ENCODE peak calls at places on chromosomes 3 and 15, in seven cellular contexts. V is brain microvascular endothelial cell, X is HCT116, E is kidney epithelial cell, Z is upper lobe of right lung, Q is H1, K is SJCRH30. P is an unnamed sample.

GRCh38 chr3:187291001-187291511 is 481 bp downstream of the MASP1 start:
- DNase-seq in K (no peak), V (peak), Z (no peak), E (no peak), Q (no peak), X (no peak), P (no peak)

GRCh38 chr3:11464356-11464755 is 179.4 kb downstream of the VGLL4 start:
- DNase-seq in Q (no peak), K (no peak), V (no peak), X (no peak), E (no peak), Z (no peak), P (no peak)

GRCh38 chr15:63553388-63553791 is 43.8 kb upstream of the FBXL22 start:
- DNase-seq in V (peak), X (no peak), K (peak), Z (no peak), Q (no peak), E (peak), P (no peak)

GRCh38 chr15:66862878-66863335 is 160.9 kb downstream of the SMAD6 start:
- DNase-seq in Z (peak), Q (peak), V (peak), X (peak), K (peak), E (peak), P (peak)

GRCh38 chr15:63380828-63381282 is 791 bp downstream of the CA12 start:
- DNase-seq in E (no peak), K (no peak), V (no peak), Q (no peak), Z (no peak), X (no peak), P (no peak)

GRCh38 chr15:48440084-48440483 is 108.9 kb downstream of the DUT start:
- DNase-seq in V (no peak), Z (no peak), X (no peak), K (no peak), E (no peak), Q (no peak), P (no peak)

GRCh38 chr3:195555110-195555509 is 12.0 kb upstream of the PPP1R2 start:
- DNase-seq in X (no peak), Z (no peak), Q (no peak), V (no peak), E (no peak), K (no peak), P (no peak)

GRCh38 chr3:50304601-50305000 is 1.2 kb upstream of the HYAL1 start:
- DNase-seq in V (no peak), Q (no peak), Z (no peak), K (no peak), E (no peak), X (no peak), P (no peak)

GRCh38 chr15:79049416-79049815 is 41.2 kb downstream of the RASGRF1 start:
- DNase-seq in X (no peak), K (no peak), Z (no peak), Q (no peak), E (no peak), V (no peak), P (no peak)

GRCh38 chr3:17075907-17076306 is 191.2 kb downstream of the PLCL2 start:
- DNase-seq in Z (no peak), X (no peak), K (no peak), Q (no peak), V (no peak), E (no peak), P (no peak)

GRCh38 chr15:51672913-51673857 is 8.1 kb upstream of the SCG3 start:
- DNase-seq in X (no peak), Q (no peak), V (no peak), K (no peak), Z (no peak), E (no peak), P (no peak)

GRCh38 chr15:65862682-65863081 is 6.6 kb upstream of the RAB11A start:
- DNase-seq in E (no peak), Z (no peak), X (peak), Q (peak), K (peak), V (peak), P (no peak)

GRCh38 chr3:72123908-72124441 is 339.0 kb upstream of the PROK2 start:
- DNase-seq in Q (no peak), X (peak), K (no peak), Z (no peak), E (peak), V (peak), P (peak)

GRCh38 chr3:51946796-51947195 is 4.6 kb downstream of the PARP3 start:
- DNase-seq in X (no peak), E (no peak), V (no peak), K (no peak), Q (no peak), Z (peak), P (no peak)

GRCh38 chr3:23448998-23449537 is 245.9 kb downstream of the UBE2E2 start:
- DNase-seq in Q (no peak), K (no peak), E (no peak), Z (no peak), X (no peak), V (no peak), P (no peak)

GRCh38 chr3:9870978-9871377 is 9.1 kb downstream of the CIDEC start:
- DNase-seq in V (peak), Q (no peak), K (no peak), E (no peak), Z (no peak), X (no peak), P (no peak)

GRCh38 chr15:69149803-69150202 is 10.6 kb upstream of the GLCE start:
- DNase-seq in E (no peak), Q (no peak), Z (no peak), K (no peak), X (no peak), V (no peak), P (no peak)

GRCh38 chr15:101458908-101459578 is 30.5 kb downstream of the PCSK6 start:
- DNase-seq in Q (no peak), Z (no peak), E (no peak), K (no peak), V (no peak), X (no peak), P (no peak)

GRCh38 chr3:115693868-115694267 is 70.6 kb downstream of the GAP43 start:
- DNase-seq in K (no peak), E (no peak), Q (no peak), V (no peak), X (no peak), Z (no peak), P (no peak)

GRCh38 chr15:74885461-74885860 is 4.4 kb upstream of the MPI start:
- DNase-seq in V (no peak), K (no peak), Q (no peak), X (no peak), Z (no peak), E (no peak), P (no peak)

GRCh38 chr3:46717447-46718231 is at the start of gene PRSS50:
- DNase-seq in V (no peak), Q (no peak), X (no peak), K (no peak), E (no peak), Z (peak), P (peak)

GRCh38 chr15:74933573-74933972 is 4.3 kb downstream of the COX5A start:
- DNase-seq in X (no peak), Z (no peak), Q (no peak), K (no peak), E (no peak), V (no peak), P (no peak)

GRCh38 chr3:29282431-29283296 is 1.8 kb downstream of the RBMS3 start:
- DNase-seq in X (no peak), Q (no peak), V (peak), E (no peak), Z (no peak), K (peak), P (no peak)

GRCh38 chr3:68878322-68878721 is 54.0 kb downstream of the TAFA4 start:
- DNase-seq in E (peak), X (no peak), Q (no peak), Z (no peak), K (no peak), V (peak), P (no peak)

GRCh38 chr3:66312039-66312438 is 91.2 kb downstream of the SLC25A26 start:
- DNase-seq in Z (no peak), X (no peak), E (no peak), V (no peak), Q (no peak), K (no peak), P (no peak)

GRCh38 chr15:50751394-50751793 is 14.1 kb downstream of the SPPL2A start:
- DNase-seq in K (no peak), V (no peak), E (no peak), Z (no peak), Q (no peak), X (no peak), P (no peak)

GRCh38 chr3:81749285-81749684 is 12.2 kb downstream of the GBE1 start:
- DNase-seq in K (no peak), E (no peak), V (peak), Q (no peak), X (no peak), Z (no peak), P (no peak)

GRCh38 chr3:29696311-29696710 is 415.4 kb downstream of the RBMS3 start:
- DNase-seq in E (no peak), X (no peak), Q (no peak), K (no peak), Z (no peak), V (no peak), P (no peak)

GRCh38 chr15:33098082-33099058 is 96.1 kb downstream of the FMN1 start:
- DNase-seq in E (peak), Q (no peak), K (peak), X (no peak), V (peak), Z (no peak), P (no peak)

GRCh38 chr3:32930161-32930560 is 21.3 kb upstream of the CCR4 start:
- DNase-seq in X (no peak), E (no peak), Q (no peak), Z (no peak), K (no peak), V (no peak), P (no peak)
- H3K4me3 ChIP-seq in X (no peak), E (no peak), Q (no peak), Z (no peak), K (no peak), V (no peak), P (no peak)

GRCh38 chr15:92914103-92914499 is 14.0 kb downstream of the CHD2 start:
- DNase-seq in K (no peak), Z (no peak), X (no peak), Q (no peak), V (no peak), E (no peak), P (no peak)
- H3K4me3 ChIP-seq in K (no peak), Z (peak), X (no peak), Q (no peak), V (no peak), E (no peak), P (no peak)

GRCh38 chr3:141413387-141414140 is 45.3 kb downstream of the ZBTB38 start:
- DNase-seq in K (no peak), Z (no peak), Q (no peak), X (no peak), E (no peak), V (no peak), P (no peak)
- H3K4me3 ChIP-seq in K (no peak), Z (peak), Q (no peak), X (no peak), E (no peak), V (no peak), P (peak)

GRCh38 chr15:57591237-57591821 is 375 bp upstream of the MYZAP start:
- DNase-seq in V (no peak), K (peak), Z (no peak), X (no peak), E (no peak), Q (no peak), P (no peak)

GRCh38 chr15:57592426-57592825 is 722 bp downstream of the MYZAP start:
- DNase-seq in Z (no peak), X (no peak), Q (no peak), V (no peak), K (no peak), E (no peak), P (no peak)

GRCh38 chr15:57589276-57590073 is 2.2 kb upstream of the MYZAP start:
- DNase-seq in X (no peak), E (no peak), Q (no peak), V (no peak), Z (no peak), K (peak), P (no peak)

GRCh38 chr15:57592836-57593420 is 1.2 kb downstream of the MYZAP start:
- DNase-seq in E (no peak), V (no peak), Z (no peak), X (no peak), Q (no peak), K (no peak), P (no peak)

GRCh38 chr15:57591822-57592367 is at the start of gene MYZAP:
- DNase-seq in Z (peak), X (no peak), K (peak), E (no peak), V (no peak), Q (no peak), P (no peak)
- H3K4me3 ChIP-seq in Z (peak), X (peak), K (peak), E (peak), V (peak), Q (peak), P (peak)

GRCh38 chr15:38635170-38635569 is 70.6 kb upstream of the RASGRP1 start:
- DNase-seq in K (no peak), E (no peak), Z (no peak), Q (no peak), V (no peak), X (no peak), P (no peak)
- H3K4me3 ChIP-seq in K (no peak), E (no peak), Z (no peak), Q (no peak), V (no peak), X (no peak), P (no peak)

GRCh38 chr3:129344540-129345220 is 66.0 kb downstream of the HMCES start:
- DNase-seq in X (no peak), K (no peak), E (no peak), Z (no peak), V (no peak), Q (no peak), P (no peak)
- H3K4me3 ChIP-seq in X (no peak), K (no peak), E (no peak), Z (no peak), V (no peak), Q (peak), P (no peak)

P was measured in vagina.